ENCODE peak calls at places on chromosome 22, in four cellular contexts. One of them, this sample, is unnamed.

GRCh38 chr22:20258584-20259335 is 9.4 kb downstream of the RTN4R start:
- DNase-seq in heart left ventricle: no peak
- DNase-seq in breast epithelium: no peak
- DNase-seq in lung: no peak
- DNase-seq in this sample: no peak

GRCh38 chr22:48477031-48477721 is 1350.5 kb downstream of the BRD1 start:
- DNase-seq in heart left ventricle: peak; percentile 75
- DNase-seq in breast epithelium: peak; percentile 65
- DNase-seq in lung: no peak
- DNase-seq in this sample: no peak

GRCh38 chr22:35620624-35621245 is 3.6 kb upstream of the MB start:
- DNase-seq in heart left ventricle: peak; percentile 80
- DNase-seq in breast epithelium: no peak
- DNase-seq in lung: no peak
- DNase-seq in this sample: no peak

GRCh38 chr22:41341990-41342389 is 39.8 kb upstream of the TEF start:
- DNase-seq in heart left ventricle: no peak
- DNase-seq in breast epithelium: no peak
- DNase-seq in lung: no peak
- DNase-seq in this sample: no peak

GRCh38 chr22:29820941-29821789 is 16.9 kb downstream of the ASCC2 start:
- DNase-seq in heart left ventricle: peak; percentile 95
- DNase-seq in breast epithelium: peak; percentile 62
- DNase-seq in lung: peak; percentile 95
- DNase-seq in this sample: peak; percentile 83

GRCh38 chr22:20864186-20864908 is 5.5 kb downstream of the SNAP29 start:
- DNase-seq in heart left ventricle: no peak
- DNase-seq in breast epithelium: no peak
- DNase-seq in lung: no peak
- DNase-seq in this sample: no peak

GRCh38 chr22:24772493-24773220 is 1.9 kb downstream of the PIWIL3 start:
- DNase-seq in heart left ventricle: no peak
- DNase-seq in breast epithelium: no peak
- DNase-seq in lung: no peak
- DNase-seq in this sample: no peak

GRCh38 chr22:41478891-41479521 is 10.1 kb downstream of the ACO2 start:
- DNase-seq in heart left ventricle: no peak
- DNase-seq in breast epithelium: no peak
- DNase-seq in lung: peak; percentile 41
- DNase-seq in this sample: no peak

GRCh38 chr22:26968873-26969272 is 311.5 kb downstream of the MIAT start:
- DNase-seq in heart left ventricle: no peak
- DNase-seq in breast epithelium: no peak
- DNase-seq in lung: no peak
- DNase-seq in this sample: no peak

GRCh38 chr22:30225220-30225922 is 21.2 kb downstream of the LIF start:
- DNase-seq in heart left ventricle: no peak
- DNase-seq in breast epithelium: no peak
- DNase-seq in lung: no peak
- DNase-seq in this sample: no peak

GRCh38 chr22:19195796-19196731 is 17.5 kb upstream of the SLC25A1 start:
- DNase-seq in heart left ventricle: no peak
- DNase-seq in breast epithelium: no peak
- DNase-seq in lung: no peak
- DNase-seq in this sample: no peak

GRCh38 chr22:21762712-21763581 is 27.4 kb upstream of the YPEL1 start:
- DNase-seq in heart left ventricle: no peak
- DNase-seq in breast epithelium: no peak
- DNase-seq in lung: no peak
- DNase-seq in this sample: no peak

GRCh38 chr22:19480173-19480568 is 451 bp downstream of the CDC45 start:
- DNase-seq in heart left ventricle: no peak
- DNase-seq in breast epithelium: no peak
- DNase-seq in lung: no peak
- DNase-seq in this sample: no peak

GRCh38 chr22:41831383-41831782 is 1.5 kb upstream of the SREBF2 start:
- DNase-seq in heart left ventricle: no peak
- DNase-seq in breast epithelium: no peak
- DNase-seq in lung: no peak
- DNase-seq in this sample: no peak

GRCh38 chr22:20972014-20972797 is 5.2 kb downstream of the AIFM3 start:
- DNase-seq in heart left ventricle: no peak
- DNase-seq in breast epithelium: no peak
- DNase-seq in lung: no peak
- DNase-seq in this sample: no peak

GRCh38 chr22:46931881-46932280 is 169.4 kb downstream of the TBC1D22A start:
- DNase-seq in heart left ventricle: no peak
- DNase-seq in breast epithelium: no peak
- DNase-seq in lung: no peak
- DNase-seq in this sample: no peak

GRCh38 chr22:48499456-48500425 is 1327.9 kb downstream of the BRD1 start:
- DNase-seq in heart left ventricle: no peak
- DNase-seq in breast epithelium: no peak
- DNase-seq in lung: no peak
- DNase-seq in this sample: no peak

GRCh38 chr22:26573026-26573662 is 16.8 kb downstream of the TPST2 start:
- DNase-seq in heart left ventricle: peak; percentile 64
- DNase-seq in breast epithelium: no peak
- DNase-seq in lung: peak; percentile 56
- DNase-seq in this sample: peak; percentile 34

GRCh38 chr22:50306753-50307749 is at the start of gene PLXNB2:
- DNase-seq in heart left ventricle: peak; percentile 87
- DNase-seq in breast epithelium: peak; percentile 78
- DNase-seq in lung: peak; percentile 80
- DNase-seq in this sample: peak; percentile 82

GRCh38 chr22:50305658-50306566 is 1.5 kb downstream of the PLXNB2 start:
- DNase-seq in heart left ventricle: peak; percentile 89
- DNase-seq in breast epithelium: peak; percentile 93
- DNase-seq in lung: peak; percentile 93
- DNase-seq in this sample: peak; percentile 93

GRCh38 chr22:50304528-50305392 is 2.7 kb downstream of the PLXNB2 start:
- DNase-seq in heart left ventricle: no peak
- DNase-seq in breast epithelium: no peak
- DNase-seq in lung: no peak
- DNase-seq in this sample: no peak

GRCh38 chr22:50303848-50304527 is 3.5 kb downstream of the PLXNB2 start:
- DNase-seq in heart left ventricle: no peak
- DNase-seq in breast epithelium: no peak
- DNase-seq in lung: peak; percentile 67
- DNase-seq in this sample: peak; percentile 52

DNA sequence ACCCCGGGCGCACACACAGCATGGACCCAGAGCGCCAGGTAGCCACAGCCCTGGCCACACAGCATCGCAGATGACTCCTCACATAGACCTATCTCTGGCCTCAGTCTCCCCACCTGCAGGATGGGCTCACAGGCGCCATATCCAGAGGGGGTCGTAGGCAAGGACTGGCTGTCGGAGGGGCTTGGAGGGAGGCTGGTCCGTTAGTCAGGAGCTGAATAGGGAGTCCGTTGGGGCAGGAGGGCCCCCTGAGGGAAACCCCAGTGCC is 2.1 kb downstream of the PLXNB2 start:
- DNase-seq in heart left ventricle: no peak
- DNase-seq in breast epithelium: no peak
- DNase-seq in lung: no peak
- DNase-seq in this sample: no peak
- H3K4me1 ChIP-seq in heart left ventricle: peaks cover 80% of the 10 kb centered on the region
- H3K4me1 ChIP-seq in breast epithelium: peaks cover 58% of the 10 kb centered on the region
- H3K4me1 ChIP-seq in lung: peaks cover 8% of the 10 kb centered on the region
- H3K4me1 ChIP-seq in this sample: peaks cover 49% of the 10 kb centered on the region

GRCh38 chr22:31651667-31652066 is 10.3 kb downstream of the PISD start:
- DNase-seq in heart left ventricle: no peak
- DNase-seq in breast epithelium: no peak
- DNase-seq in lung: no peak
- DNase-seq in this sample: no peak

GRCh38 chr22:31647921-31648320 is 14.1 kb downstream of the PISD start:
- DNase-seq in heart left ventricle: no peak
- DNase-seq in breast epithelium: no peak
- DNase-seq in lung: no peak
- DNase-seq in this sample: no peak

GRCh38 chr22:31652911-31653684 is 8.9 kb downstream of the PISD start:
- DNase-seq in heart left ventricle: no peak
- DNase-seq in breast epithelium: no peak
- DNase-seq in lung: no peak
- DNase-seq in this sample: no peak

GRCh38 chr22:31652129-31652528 is 9.9 kb downstream of the PISD start:
- DNase-seq in heart left ventricle: no peak
- DNase-seq in breast epithelium: no peak
- DNase-seq in lung: no peak
- DNase-seq in this sample: no peak

GRCh38 chr22:31650391-31650790 is 11.6 kb downstream of the PISD start:
- DNase-seq in heart left ventricle: no peak
- DNase-seq in breast epithelium: no peak
- DNase-seq in lung: no peak
- DNase-seq in this sample: no peak
- H3K4me1 ChIP-seq in heart left ventricle: no peaks in the 10 kb centered on the region
- H3K4me1 ChIP-seq in breast epithelium: no peaks in the 10 kb centered on the region
- H3K4me1 ChIP-seq in lung: no peaks in the 10 kb centered on the region
- H3K4me1 ChIP-seq in this sample: no peaks in the 10 kb centered on the region

GRCh38 chr22:31628362-31628761 is 33.7 kb downstream of the PISD start:
- DNase-seq in heart left ventricle: no peak
- DNase-seq in breast epithelium: no peak
- DNase-seq in lung: no peak
- DNase-seq in this sample: no peak
- H3K4me1 ChIP-seq in heart left ventricle: peaks cover 48% of the 10 kb centered on the region
- H3K4me1 ChIP-seq in breast epithelium: peaks cover 12% of the 10 kb centered on the region
- H3K4me1 ChIP-seq in lung: peaks cover 4% of the 10 kb centered on the region
- H3K4me1 ChIP-seq in this sample: peaks cover 19% of the 10 kb centered on the region

GRCh38 chr22:45776313-45776585 is 104.6 kb downstream of the ATXN10 start:
- DNase-seq in heart left ventricle: no peak
- DNase-seq in breast epithelium: no peak
- DNase-seq in lung: no peak
- DNase-seq in this sample: no peak
- H3K4me1 ChIP-seq in heart left ventricle: no peaks in the 10 kb centered on the region
- H3K4me1 ChIP-seq in breast epithelium: no peaks in the 10 kb centered on the region
- H3K4me1 ChIP-seq in lung: no peaks in the 10 kb centered on the region
- H3K4me1 ChIP-seq in this sample: no peaks in the 10 kb centered on the region

DNA sequence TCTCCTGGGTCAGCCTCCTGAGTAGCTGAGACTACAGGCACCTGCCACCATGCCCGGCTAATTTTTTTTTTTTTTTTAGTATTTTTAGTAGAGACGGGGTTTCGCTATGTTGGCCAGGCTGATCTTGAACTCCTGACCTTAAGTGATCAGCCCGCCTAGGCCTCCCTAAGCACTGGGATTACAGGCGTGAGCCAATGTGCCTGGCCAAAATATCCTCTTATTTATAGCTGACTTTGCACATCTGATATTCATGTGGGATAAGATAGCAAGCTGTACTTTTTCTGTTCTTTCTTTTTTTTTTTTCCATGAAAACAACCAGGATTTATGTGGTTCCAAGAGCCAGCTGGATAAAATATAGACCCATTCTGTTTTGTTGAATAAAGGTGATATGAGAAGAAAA is 12.1 kb upstream of the XBP1 start:
- DNase-seq in heart left ventricle: no peak
- DNase-seq in breast epithelium: no peak
- DNase-seq in lung: no peak
- DNase-seq in this sample: no peak
- H3K4me1 ChIP-seq in heart left ventricle: peaks cover 13% of the 10 kb centered on the region
- H3K4me1 ChIP-seq in breast epithelium: peaks cover 6% of the 10 kb centered on the region
- H3K4me1 ChIP-seq in lung: no peaks in the 10 kb centered on the region
- H3K4me1 ChIP-seq in this sample: peaks cover 11% of the 10 kb centered on the region

GRCh38 chr22:31272522-31273446 is 19.5 kb downstream of the PIK3IP1 start:
- DNase-seq in heart left ventricle: no peak
- DNase-seq in breast epithelium: no peak
- DNase-seq in lung: peak; percentile 67
- DNase-seq in this sample: peak; percentile 58
- H3K4me1 ChIP-seq in heart left ventricle: peaks cover 8% of the 10 kb centered on the region
- H3K4me1 ChIP-seq in breast epithelium: peaks cover 5% of the 10 kb centered on the region
- H3K4me1 ChIP-seq in lung: no peaks in the 10 kb centered on the region
- H3K4me1 ChIP-seq in this sample: no peaks in the 10 kb centered on the region

GRCh38 chr22:37164535-37164887 is 14.8 kb upstream of the IL2RB start:
- DNase-seq in heart left ventricle: no peak
- DNase-seq in breast epithelium: no peak
- DNase-seq in lung: no peak
- DNase-seq in this sample: no peak

GRCh38 chr22:37163096-37163489 is 13.4 kb upstream of the IL2RB start:
- DNase-seq in heart left ventricle: no peak
- DNase-seq in breast epithelium: no peak
- DNase-seq in lung: no peak
- DNase-seq in this sample: no peak

GRCh38 chr22:37161442-37161841 is 11.7 kb upstream of the IL2RB start:
- DNase-seq in heart left ventricle: no peak
- DNase-seq in breast epithelium: no peak
- DNase-seq in lung: no peak
- DNase-seq in this sample: no peak

GRCh38 chr22:37163618-37164534 is 14.2 kb upstream of the IL2RB start:
- DNase-seq in heart left ventricle: no peak
- DNase-seq in breast epithelium: no peak
- DNase-seq in lung: no peak
- DNase-seq in this sample: no peak

DNA sequence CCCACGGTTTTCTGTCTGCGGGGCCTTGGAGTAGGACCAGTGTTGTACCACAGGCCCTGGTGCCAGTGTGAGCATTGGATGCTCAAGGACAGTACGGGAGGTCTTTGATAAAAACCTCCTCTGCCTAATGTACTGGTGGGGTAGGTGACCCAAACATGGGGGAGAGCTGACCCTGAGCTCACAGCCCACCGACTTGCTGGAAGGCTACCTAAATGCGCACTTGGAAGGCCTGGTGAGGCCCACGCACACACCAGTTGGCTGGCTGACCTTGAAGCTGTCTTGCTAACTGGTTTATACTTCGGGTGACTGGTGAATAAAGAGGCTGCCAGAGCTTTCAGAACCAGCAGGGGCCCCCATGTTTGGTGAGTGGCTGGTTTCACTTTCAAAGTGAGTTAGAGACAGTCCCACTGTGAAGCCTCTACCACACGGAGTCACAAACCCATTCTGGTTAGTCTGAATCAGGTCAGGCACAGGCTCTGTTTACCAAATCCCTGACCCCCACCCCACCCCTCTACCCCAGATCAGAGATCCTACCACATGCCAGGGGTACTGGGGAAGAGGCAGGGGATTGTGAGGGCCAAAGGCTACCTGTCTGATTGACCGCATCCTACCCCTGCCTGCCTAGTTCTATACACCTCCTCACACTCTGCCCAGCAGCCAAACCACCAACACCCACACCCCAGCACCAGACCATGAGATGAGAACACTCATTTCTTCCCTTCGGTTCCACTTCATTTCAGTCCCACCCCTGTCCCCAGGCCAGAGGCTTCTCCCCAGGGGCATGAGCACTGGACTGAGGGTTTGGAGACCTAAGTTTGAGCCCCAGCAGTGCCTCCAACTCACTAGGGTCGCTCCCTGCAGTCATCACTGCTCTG is 12.7 kb upstream of the IL2RB start:
- DNase-seq in heart left ventricle: no peak
- DNase-seq in breast epithelium: no peak
- DNase-seq in lung: no peak
- DNase-seq in this sample: no peak
- H3K4me1 ChIP-seq in heart left ventricle: peaks cover 9% of the 10 kb centered on the region
- H3K4me1 ChIP-seq in breast epithelium: no peaks in the 10 kb centered on the region
- H3K4me1 ChIP-seq in lung: no peaks in the 10 kb centered on the region
- H3K4me1 ChIP-seq in this sample: peaks cover 4% of the 10 kb centered on the region

DNA sequence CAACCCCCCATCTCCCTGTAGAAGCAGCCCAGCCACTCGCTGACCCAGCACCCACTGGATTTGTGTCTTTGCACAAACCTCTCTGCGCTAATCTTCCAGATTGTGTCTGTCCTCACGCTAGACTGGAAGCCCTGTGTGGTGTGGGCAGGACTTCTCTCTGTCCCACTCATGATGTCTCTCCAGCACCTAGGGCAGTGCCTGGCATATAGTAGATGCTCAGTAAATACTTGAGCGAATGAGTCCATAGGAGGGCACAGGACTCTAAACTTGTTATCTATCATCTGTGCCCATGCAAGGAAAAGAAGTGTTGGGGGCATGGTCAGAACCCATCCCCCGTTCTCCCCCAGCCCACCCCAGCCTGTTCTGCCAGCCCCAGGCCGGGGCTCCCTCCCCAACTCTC is 22.9 kb downstream of the RPL3 start:
- DNase-seq in heart left ventricle: no peak
- DNase-seq in breast epithelium: no peak
- DNase-seq in lung: no peak
- DNase-seq in this sample: no peak
- H3K4me1 ChIP-seq in heart left ventricle: peaks cover 54% of the 10 kb centered on the region
- H3K4me1 ChIP-seq in breast epithelium: peaks cover 40% of the 10 kb centered on the region
- H3K4me1 ChIP-seq in lung: no peaks in the 10 kb centered on the region
- H3K4me1 ChIP-seq in this sample: peaks cover 19% of the 10 kb centered on the region